ENCODE peak calls at places on chromosomes 5 and 9, in nine cellular contexts. K is A549; A is lower lobe of right lung; M is neural progenitor cell; E is IMR-90; R is Peyer's patch; Y is esophagus squamous epithelium; L is CD4-positive, CD25-positive, alpha-beta regulatory T cell; Q is tibial nerve. G is an unnamed sample.
A peak's percentile ranks its signal among the peaks of the same experiment; 100 is the strongest.

GRCh38 chr9:130997925-130998595 is 10.9 kb upstream of the LAMC3 start:
- DNase-seq in L (peak; percentile 27), E (peak; percentile 54), R (peak; percentile 62), Q (peak; percentile 29), A (peak; percentile 61), M (peak; percentile 92), K (peak; percentile 75), Y (no peak), G (peak; percentile 86)

GRCh38 chr9:118786877-118787276 is 582.4 kb downstream of the BRINP1 start:
- DNase-seq in E (no peak), A (no peak), M (no peak), R (no peak), K (no peak), Y (no peak), L (no peak), Q (no peak), G (peak; percentile 5)

GRCh38 chr9:92055624-92056023 is 59.6 kb downstream of the SPTLC1 start:
- DNase-seq in Y (no peak), A (no peak), M (peak; percentile 65), K (no peak), E (no peak), Q (no peak), R (no peak), L (no peak), G (no peak)

GRCh38 chr5:431711-432050 is 11.3 kb upstream of the EXOC3 start:
- DNase-seq in Q (no peak), K (no peak), R (no peak), A (no peak), Y (no peak), L (no peak), E (no peak), M (no peak), G (no peak)

GRCh38 chr5:69279517-69279916 is 44.8 kb downstream of the CDK7 start:
- DNase-seq in Q (no peak), Y (no peak), L (no peak), K (no peak), M (no peak), A (no peak), R (no peak), E (no peak), G (no peak)

GRCh38 chr5:139418804-139419203 is 14.9 kb upstream of the SPATA24 start:
- DNase-seq in R (no peak), M (peak; percentile 40), A (no peak), K (no peak), Q (no peak), Y (no peak), L (no peak), E (no peak), G (no peak)

GRCh38 chr5:137206030-137206715 is 293.0 kb downstream of the SPOCK1 start:
- DNase-seq in E (peak; percentile 35), Y (no peak), K (no peak), Q (no peak), R (no peak), M (no peak), L (no peak), A (peak; percentile 64), G (peak; percentile 21)

GRCh38 chr9:125965421-125965820 is 218.2 kb downstream of the PBX3 start:
- DNase-seq in Q (no peak), R (no peak), M (no peak), K (no peak), E (no peak), A (no peak), L (no peak), Y (no peak), G (no peak)

GRCh38 chr5:133510634-133511262 is 101.6 kb downstream of the FSTL4 start:
- DNase-seq in Y (no peak), Q (no peak), K (no peak), E (no peak), R (no peak), A (no peak), L (no peak), M (no peak), G (no peak)

GRCh38 chr9:135939351-135940265 is 21.6 kb downstream of the UBAC1 start:
- DNase-seq in M (no peak), K (no peak), L (peak; percentile 37), Y (no peak), R (no peak), E (no peak), A (no peak), Q (no peak), G (no peak)

GRCh38 chr9:31683126-31683525 is 701.3 kb upstream of the ACO1 start:
- DNase-seq in E (no peak), L (no peak), M (no peak), Y (no peak), R (no peak), Q (no peak), A (no peak), K (no peak), G (no peak)

GRCh38 chr5:36138900-36139683 is 12.6 kb downstream of the LMBRD2 start:
- DNase-seq in K (peak; percentile 4), M (no peak), E (no peak), A (no peak), Y (no peak), Q (no peak), L (no peak), R (no peak), G (no peak)

GRCh38 chr5:178293815-178294214 is 61.2 kb upstream of the PHYKPL start:
- DNase-seq in K (no peak), L (no peak), Q (no peak), M (no peak), A (peak; percentile 10), E (no peak), R (no peak), Y (no peak), G (no peak)
- H3K27ac ChIP-seq in K (no peak overlapping the region), L (no peak overlapping the region), Q (no peak overlapping the region), M (no peak overlapping the region), A (no peak overlapping the region), E (no peak overlapping the region), R (no peak overlapping the region), Y (no peak overlapping the region), G (no peak overlapping the region)

DNA sequence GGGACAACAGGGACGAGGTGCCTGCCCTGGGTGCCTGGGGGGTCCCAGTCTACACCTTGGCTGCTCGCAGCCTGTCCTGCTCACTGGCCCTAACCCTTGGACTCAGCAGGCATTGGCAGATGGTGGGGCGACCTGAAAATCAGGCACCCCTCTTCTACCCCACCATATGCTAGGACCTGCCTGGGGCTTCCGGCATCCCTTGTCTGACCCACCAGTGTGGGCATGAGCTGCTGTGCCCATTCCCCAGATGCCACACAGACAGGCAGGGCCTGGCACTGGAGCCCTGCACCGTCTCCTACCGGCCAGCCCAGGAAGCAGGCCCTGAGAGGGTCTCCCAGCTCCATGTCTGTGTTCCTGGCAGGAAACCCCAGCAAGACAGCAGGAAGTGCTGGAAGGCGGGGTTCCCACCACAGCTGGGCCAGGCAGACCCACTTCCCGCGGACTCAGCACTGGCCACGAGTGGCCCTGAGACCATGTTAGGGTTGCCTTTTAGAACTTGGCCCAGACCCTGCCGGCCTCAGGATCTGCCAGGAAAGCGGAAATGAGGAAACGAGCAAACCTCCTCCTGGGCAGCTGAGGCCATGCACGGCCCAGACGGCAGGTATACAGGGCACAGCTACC is 3.1 kb downstream of the NINJ1 start:
- DNase-seq in Q (peak; percentile 38), L (no peak), E (no peak), A (no peak), M (no peak), K (no peak), Y (no peak), R (no peak), G (no peak)
- H3K4me1 ChIP-seq in Q (peaks cover 92% of the 10 kb centered on the region), L (peaks cover 80% of the 10 kb centered on the region), E (peaks cover 47% of the 10 kb centered on the region), A (peaks cover 89% of the 10 kb centered on the region), M (peaks cover 23% of the 10 kb centered on the region), K (peaks cover 44% of the 10 kb centered on the region), Y (peaks cover 97% of the 10 kb centered on the region), R (peaks cover 84% of the 10 kb centered on the region), G (peaks cover 20% of the 10 kb centered on the region)

GRCh38 chr5:28082610-28083009 is 1044.2 kb upstream of the CDH9 start:
- DNase-seq in K (no peak), Y (no peak), A (no peak), E (no peak), Q (no peak), L (no peak), M (no peak), R (no peak), G (no peak)

DNA sequence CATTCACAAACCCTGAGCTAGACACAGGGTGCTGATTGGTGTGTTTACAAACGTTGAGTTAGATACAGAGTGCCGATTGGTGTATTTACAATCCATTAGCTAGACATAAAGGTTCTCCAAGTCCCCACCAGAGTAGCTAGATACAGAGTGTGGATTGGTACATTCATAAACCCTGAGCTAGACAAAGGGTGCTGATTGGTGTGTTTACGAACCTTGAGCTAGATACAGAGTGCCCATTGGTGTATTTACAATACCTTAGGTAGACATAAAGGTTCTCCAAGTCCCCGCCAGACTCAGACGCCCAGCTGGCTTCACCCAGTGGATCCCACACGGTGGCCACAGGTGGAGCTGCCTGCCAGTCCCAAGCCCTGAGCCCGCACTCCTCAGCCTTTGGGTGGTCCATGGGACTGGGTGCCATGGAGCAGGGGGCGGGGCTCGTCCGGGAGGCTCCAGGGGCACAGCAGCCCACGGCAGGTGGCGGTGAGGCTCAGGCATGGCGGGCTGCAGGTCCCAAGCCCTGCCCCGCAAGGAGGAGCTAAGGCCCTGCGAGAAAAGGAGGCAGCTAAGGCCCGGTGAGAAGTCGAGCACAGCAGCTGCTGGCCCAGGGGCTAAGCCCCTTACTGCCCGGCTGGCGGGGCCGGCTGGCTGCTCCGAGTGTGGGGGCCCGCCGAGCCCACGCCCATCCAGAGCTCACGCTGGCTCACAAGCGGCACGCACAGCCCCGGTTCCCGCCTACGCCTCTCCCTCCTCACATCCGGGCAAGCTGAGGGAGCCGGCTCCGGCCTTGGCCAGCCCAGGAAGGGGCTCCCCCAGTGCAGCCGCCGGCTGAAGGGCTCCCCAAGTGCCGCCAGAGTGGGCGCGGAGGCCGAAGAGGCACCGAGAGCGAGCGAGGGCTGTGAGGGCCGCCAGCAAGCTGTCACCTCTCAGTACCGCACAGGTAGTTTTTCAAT is 1039.2 kb upstream of the CDH9 start:
- DNase-seq in Q (no peak), Y (no peak), L (no peak), M (no peak), R (no peak), E (no peak), A (no peak), K (no peak), G (no peak)
- H3K4me3 ChIP-seq in Q (no peak overlapping the region), Y (no peak overlapping the region), L (no peak overlapping the region), M (no peak overlapping the region), R (no peak overlapping the region), E (no peak overlapping the region), A (no peak overlapping the region), K (no peak overlapping the region), G (no peak overlapping the region)

GRCh38 chr9:89778100-89779085 is 173.6 kb downstream of the GADD45G start:
- DNase-seq in Q (no peak), E (no peak), A (no peak), L (no peak), R (peak; percentile 70), M (no peak), Y (no peak), K (no peak), G (no peak)

GRCh38 chr9:89777544-89777943 is 172.7 kb downstream of the GADD45G start:
- DNase-seq in K (no peak), A (no peak), M (no peak), E (no peak), Q (no peak), L (no peak), R (no peak), Y (no peak), G (no peak)

GRCh38 chr9:89781838-89782237 is 177.0 kb downstream of the GADD45G start:
- DNase-seq in E (no peak), R (peak; percentile 57), M (no peak), A (no peak), Y (no peak), K (no peak), Q (no peak), L (no peak), G (no peak)

GRCh38 chr9:89779416-89779815 is 174.6 kb downstream of the GADD45G start:
- DNase-seq in Q (no peak), L (no peak), K (no peak), M (no peak), A (no peak), E (no peak), R (no peak), Y (no peak), G (no peak)

GRCh38 chr9:89779816-89780215 is 175.0 kb downstream of the GADD45G start:
- DNase-seq in R (no peak), Y (no peak), M (no peak), E (no peak), A (no peak), Q (no peak), K (no peak), L (no peak), G (no peak)
- H3K27ac ChIP-seq in R (no peak overlapping the region), Y (no peak overlapping the region), M (no peak overlapping the region), E (no peak overlapping the region), A (no peak overlapping the region), Q (no peak overlapping the region), K (no peak overlapping the region), L (no peak overlapping the region), G (no peak overlapping the region)

G was measured in cardiac muscle cell.